ENCODE peak calls at places on chromosomes 5 and 9, in nine cellular contexts. M is AG04449, Y is A549, X is mucosa of descending colon, A is astrocyte, Z is vagina, H is upper lobe of right lung, B is NB4, U is cardiac muscle cell. W is an unnamed sample.

GRCh38 chr5:158590936-158591863 is 508.5 kb downstream of the EBF1 start:
- DNase-seq in H (no peak), Z (no peak), U (peak; percentile 60), Y (no peak), A (peak; percentile 63), B (no peak), X (peak; percentile 38), M (no peak), W (no peak)

GRCh38 chr5:168765220-168766037 is 186.3 kb upstream of the PANK3 start:
- DNase-seq in M (peak; percentile 46), Y (no peak), A (peak; percentile 16), X (no peak), H (no peak), U (peak; percentile 41), B (no peak), Z (no peak), W (no peak)

GRCh38 chr5:51345106-51345505 is 38.1 kb upstream of the ISL1 start:
- DNase-seq in M (no peak), H (no peak), Y (no peak), X (no peak), Z (no peak), B (no peak), U (no peak), A (peak; percentile 6), W (no peak)

GRCh38 chr9:93126825-93127368 is 7.2 kb downstream of the NINJ1 start:
- DNase-seq in H (peak; percentile 72), X (no peak), Z (no peak), A (no peak), U (peak; percentile 25), M (no peak), Y (no peak), B (no peak), W (no peak)

GRCh38 chr5:26482817-26483375 is 555.5 kb downstream of the CDH9 start:
- DNase-seq in A (no peak), Z (no peak), B (peak; percentile 64), X (peak; percentile 12), H (no peak), U (no peak), Y (peak; percentile 43), M (no peak), W (peak; percentile 30)

GRCh38 chr5:127236254-127236653 is 54.3 kb upstream of the MEGF10 start:
- DNase-seq in M (no peak), H (no peak), A (no peak), U (no peak), B (no peak), Y (no peak), Z (no peak), X (no peak), W (no peak)

GRCh38 chr9:86093788-86094555 is 5.4 kb downstream of the GOLM1 start:
- DNase-seq in H (peak; percentile 77), U (peak; percentile 55), Z (no peak), B (peak; percentile 14), A (no peak), Y (peak; percentile 86), M (no peak), X (peak; percentile 86), W (no peak)

GRCh38 chr9:90801507-90802289 is at the start of gene SYK:
- DNase-seq in H (peak; percentile 91), Y (no peak), B (peak; percentile 91), Z (no peak), X (peak; percentile 81), M (no peak), U (no peak), A (no peak), W (peak; percentile 54)

GRCh38 chr9:114240216-114240615 is 82.7 kb upstream of the ORM1 start:
- DNase-seq in X (no peak), U (no peak), B (no peak), H (no peak), M (no peak), A (no peak), Z (no peak), Y (no peak), W (no peak)

GRCh38 chr9:114237781-114238180 is 82.4 kb downstream of the COL27A1 start:
- DNase-seq in Y (no peak), B (no peak), M (no peak), X (no peak), U (no peak), H (no peak), Z (no peak), A (no peak), W (no peak)

GRCh38 chr9:114240647-114241558 is 82.0 kb upstream of the ORM1 start:
- DNase-seq in A (no peak), M (no peak), Y (no peak), B (peak; percentile 27), X (no peak), U (no peak), Z (no peak), H (no peak), W (no peak)

GRCh38 chr9:114238471-114238870 is 83.1 kb downstream of the COL27A1 start:
- DNase-seq in B (no peak), Z (no peak), M (no peak), Y (no peak), H (no peak), A (no peak), U (peak; percentile 57), X (no peak), W (no peak)

GRCh38 chr9:114238919-114239879 is 83.7 kb upstream of the ORM1 start:
- DNase-seq in U (peak; percentile 63), X (peak; percentile 19), A (peak; percentile 80), M (no peak), Y (peak; percentile 28), B (peak; percentile 56), Z (no peak), H (no peak), W (no peak)
- TF ChIP-seq CTCF in U (peak; percentile 58), X (no peak), A (peak; percentile 28), M (peak; percentile 61), Y (no peak), B (peak; percentile 9), Z (no peak), H (peak; percentile 6), W (no peak)

DNA sequence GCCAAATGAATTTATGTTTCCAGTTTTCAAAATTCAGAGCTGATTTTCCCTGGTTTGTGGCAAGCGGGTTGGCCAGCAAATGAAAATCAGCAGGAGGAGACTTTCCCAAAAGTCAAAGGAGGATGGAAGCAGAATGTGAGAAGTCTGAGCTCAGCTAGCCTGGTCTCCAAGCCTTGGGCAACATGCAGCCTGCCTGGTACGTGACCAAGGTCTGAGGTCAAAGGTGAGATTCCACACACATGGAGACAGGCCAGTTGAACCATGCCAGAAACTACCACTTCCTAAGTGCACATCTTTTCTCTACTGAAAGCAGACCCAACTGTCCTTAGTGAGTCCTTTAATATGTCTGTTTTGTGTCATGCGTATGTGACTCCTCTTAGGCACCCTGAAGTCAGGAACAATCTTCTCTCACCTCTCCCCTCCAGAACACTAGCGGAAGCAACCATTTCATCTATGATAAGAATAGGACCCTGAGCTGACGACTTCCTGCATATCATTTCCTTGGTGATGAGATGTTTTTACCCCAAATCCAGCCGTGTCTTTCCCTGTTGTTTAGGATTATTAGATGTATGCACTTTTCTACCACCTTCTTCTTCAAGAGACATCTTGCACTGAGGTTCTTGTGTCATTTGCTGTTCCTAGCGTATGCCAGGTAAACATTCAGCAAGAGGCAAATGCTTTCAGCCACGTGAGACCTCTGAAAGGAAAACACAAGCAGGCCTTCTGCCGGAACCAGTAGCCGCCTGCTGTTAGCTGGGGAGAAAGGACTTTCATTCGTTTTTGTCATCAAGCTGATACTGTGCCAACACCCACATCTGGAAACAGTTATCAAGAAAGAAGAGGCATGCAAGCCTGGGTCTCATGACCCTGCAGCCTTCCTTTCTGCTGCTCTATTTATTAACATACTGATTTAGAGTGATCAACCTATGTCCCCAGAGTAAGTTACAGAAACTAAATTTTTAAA is 9.7 kb upstream of the TGFBI start:
- DNase-seq in M (peak; percentile 96), Y (no peak), Z (no peak), A (peak; percentile 96), U (peak; percentile 98), X (peak; percentile 53), B (no peak), H (no peak), W (no peak)
- H3K4me3 ChIP-seq in M (no peak overlapping the region), Y (no peak overlapping the region), Z (no peak overlapping the region), A (no peak overlapping the region), U (no peak overlapping the region), X (no peak overlapping the region), B (no peak overlapping the region), H (no peak overlapping the region), W (no peak overlapping the region)

GRCh38 chr9:99823392-99824377 is 2.0 kb downstream of the NR4A3 start:
- DNase-seq in Y (peak; percentile 57), X (peak; percentile 37), A (peak; percentile 26), Z (no peak), H (peak; percentile 78), M (no peak), U (peak; percentile 44), B (peak; percentile 14), W (peak; percentile 41)

GRCh38 chr9:99826579-99826978 is 4.9 kb downstream of the NR4A3 start:
- DNase-seq in H (no peak), Y (no peak), M (no peak), X (no peak), U (no peak), B (no peak), Z (no peak), A (no peak), W (no peak)

GRCh38 chr9:99825158-99826046 is 3.7 kb downstream of the NR4A3 start:
- DNase-seq in Y (no peak), B (peak; percentile 25), M (no peak), X (no peak), U (no peak), A (no peak), H (peak; percentile 63), Z (no peak), W (no peak)

GRCh38 chr9:99822596-99823391 is 1.1 kb downstream of the NR4A3 start:
- DNase-seq in A (peak; percentile 30), H (peak; percentile 66), X (peak; percentile 47), Y (peak; percentile 43), M (no peak), Z (no peak), B (peak; percentile 56), U (peak; percentile 68), W (peak; percentile 49)

DNA sequence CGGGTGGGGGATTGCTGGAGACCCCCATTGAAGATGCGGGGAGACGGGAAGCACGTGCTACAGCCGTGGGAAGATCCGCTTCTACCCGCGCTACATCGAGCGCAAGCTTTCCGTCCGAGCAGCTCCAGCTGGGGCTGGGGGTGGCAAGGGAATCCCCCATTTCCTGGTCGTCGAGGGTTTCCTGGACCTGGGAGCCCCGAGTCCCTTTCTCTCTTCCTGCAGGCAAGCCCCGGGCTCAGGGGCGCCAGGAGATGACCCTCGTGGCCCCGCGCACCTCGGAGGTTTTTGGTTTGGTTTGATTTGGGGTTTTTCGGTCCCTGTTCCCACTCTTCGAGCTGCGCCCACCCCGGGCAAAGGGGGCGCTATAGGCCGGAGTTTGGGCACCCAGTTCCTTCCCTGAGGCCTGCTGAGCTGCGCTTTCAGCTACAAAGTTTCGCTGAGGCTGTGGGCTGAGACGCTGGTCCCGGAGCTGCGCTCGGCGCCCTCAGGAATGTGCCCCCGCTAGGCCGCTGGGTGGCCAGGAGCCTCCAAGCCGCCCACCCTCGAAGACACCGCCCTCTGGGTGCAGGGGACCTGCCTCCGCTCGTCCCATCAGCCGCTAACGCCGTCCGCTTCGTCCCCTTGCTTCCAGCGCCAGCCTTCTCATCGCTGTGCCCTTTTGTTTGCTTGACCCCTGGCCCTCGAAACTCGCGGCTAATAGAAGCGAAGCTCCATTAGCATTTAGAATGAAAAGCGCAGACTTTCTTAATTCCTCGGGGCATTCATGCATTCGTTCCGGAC is 2.9 kb downstream of the NR4A3 start:
- DNase-seq in Y (peak; percentile 34), Z (no peak), X (peak; percentile 53), B (peak; percentile 68), A (no peak), H (peak; percentile 76), U (peak; percentile 52), M (no peak), W (peak; percentile 76)
- TF ChIP-seq CTCF in Y (peak; percentile 16), Z (no peak), X (no peak), B (peak; percentile 49), A (peak; percentile 29), H (peak; percentile 50), U (peak; percentile 64), M (peak; percentile 58), W (peak; percentile 69)

DNA sequence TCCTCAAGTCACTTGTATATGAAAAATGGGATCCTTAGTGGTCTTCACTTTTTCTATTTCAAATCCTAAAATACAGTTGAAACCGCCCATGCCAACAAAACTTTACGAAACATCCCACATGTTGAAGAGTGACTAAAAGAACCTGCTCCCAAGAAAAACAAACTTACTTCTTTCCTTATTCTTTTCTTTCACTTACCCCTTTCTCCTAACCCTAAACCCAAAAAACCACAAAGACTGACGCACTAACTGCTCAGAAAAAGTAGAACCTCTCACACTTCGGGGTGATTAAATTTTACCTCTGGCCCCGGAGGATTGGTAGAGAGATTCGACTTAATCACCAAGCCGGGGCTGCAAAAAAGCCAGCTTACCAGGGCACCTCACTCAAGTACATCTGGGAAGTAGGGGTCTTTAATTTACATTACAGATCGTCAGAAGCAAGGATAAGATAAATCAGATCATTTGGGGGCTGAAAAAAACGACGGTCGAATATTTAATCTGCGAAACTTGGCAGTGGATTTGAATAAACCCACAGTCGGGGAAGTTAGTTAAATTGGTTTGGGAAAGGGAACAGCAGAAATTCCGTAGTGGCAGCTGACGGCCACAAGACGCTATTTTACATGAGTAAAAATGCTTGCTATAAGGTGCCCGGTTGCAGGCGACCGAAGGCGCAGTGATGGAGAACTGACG is 1.3 kb downstream of the CDO1 start:
- DNase-seq in X (no peak), B (no peak), U (peak; percentile 10), A (peak; percentile 51), Z (no peak), M (no peak), H (no peak), Y (no peak), W (no peak)
- H3K4me3 ChIP-seq in X (no peak overlapping the region), B (no peak overlapping the region), U (peak overlapping the region; percentile 69), A (peak overlapping the region; percentile 83), Z (peak overlapping the region; percentile 49), M (peak overlapping the region; percentile 64), H (peak overlapping the region; percentile 54), Y (no peak overlapping the region), W (no peak overlapping the region)